ENCODE peak calls at places on chromosomes 3 and 15, in nine cellular contexts. V, U, Q, S, R, I, A, B and K are unnamed samples.

GRCh38 chr3:123584284-123584987 is 417 bp downstream of the HACD2 start:
- DNase-seq in B (peak; percentile 38), Q (no peak), S (peak; percentile 53), A (no peak), R (no peak), I (no peak), V (no peak), U (peak; percentile 23), K (peak; percentile 36)

GRCh38 chr3:81789686-81790085 is 28.2 kb upstream of the GBE1 start:
- DNase-seq in A (no peak), Q (no peak), V (no peak), I (no peak), B (no peak), R (no peak), U (no peak), S (no peak), K (no peak)

GRCh38 chr3:32467333-32468070 is 35.1 kb downstream of the CMTM6 start:
- DNase-seq in I (peak; percentile 20), U (peak; percentile 38), V (peak; percentile 60), S (peak; percentile 87), Q (peak; percentile 42), R (peak; percentile 76), A (peak; percentile 90), B (peak; percentile 69), K (peak; percentile 73)

GRCh38 chr3:45947361-45947760 is 4.1 kb downstream of the CXCR6 start:
- DNase-seq in B (no peak), S (no peak), I (no peak), V (no peak), R (no peak), Q (no peak), A (no peak), U (no peak), K (no peak)

GRCh38 chr15:31840849-31841476 is 189.4 kb upstream of the CHRNA7 start:
- DNase-seq in R (no peak), Q (no peak), B (no peak), S (no peak), A (peak; percentile 65), U (no peak), I (no peak), V (no peak), K (no peak)

GRCh38 chr3:156024904-156025303 is 95.5 kb upstream of the KCNAB1 start:
- DNase-seq in S (no peak), A (no peak), B (no peak), V (no peak), U (no peak), R (no peak), I (no peak), Q (no peak), K (no peak)

GRCh38 chr3:54376941-54377578 is 254.7 kb downstream of the CACNA2D3 start:
- DNase-seq in I (no peak), Q (no peak), B (no peak), R (no peak), A (no peak), U (no peak), S (no peak), V (no peak), K (no peak)

GRCh38 chr3:128482857-128483656 is 9.9 kb downstream of the GATA2 start:
- DNase-seq in A (peak; percentile 71), I (no peak), V (no peak), S (peak; percentile 69), U (peak; percentile 68), B (no peak), Q (peak; percentile 73), R (no peak), K (no peak)

GRCh38 chr3:65436580-65436979 is 602.1 kb downstream of the MAGI1 start:
- DNase-seq in Q (no peak), I (no peak), V (no peak), R (no peak), A (no peak), B (no peak), S (peak; percentile 49), U (peak; percentile 11), K (no peak)

GRCh38 chr15:80242132-80242769 is 9.8 kb downstream of the CTXND1 start:
- DNase-seq in R (no peak), A (no peak), Q (no peak), S (peak; percentile 56), B (no peak), V (no peak), I (no peak), U (peak; percentile 51), K (no peak)

GRCh38 chr15:86865920-86866319 is 786.2 kb downstream of the AGBL1 start:
- DNase-seq in A (no peak), I (no peak), Q (no peak), R (no peak), U (no peak), V (no peak), B (no peak), S (no peak), K (no peak)

GRCh38 chr15:72507402-72507801 is 33.3 kb downstream of the ARIH1 start:
- DNase-seq in U (no peak), A (no peak), V (no peak), Q (no peak), R (no peak), S (no peak), B (no peak), I (no peak), K (no peak)

GRCh38 chr15:50953302-50953701 is 44.8 kb downstream of the AP4E1 start:
- DNase-seq in U (peak; percentile 34), B (no peak), R (no peak), Q (no peak), A (no peak), I (no peak), V (no peak), S (no peak), K (no peak)

GRCh38 chr3:126423191-126424038 is 28.7 kb downstream of the CFAP100 start:
- DNase-seq in U (no peak), B (no peak), R (no peak), V (no peak), A (peak; percentile 41), S (no peak), Q (no peak), I (no peak), K (no peak)

GRCh38 chr15:94421711-94422110 is 190.3 kb downstream of the MCTP2 start:
- DNase-seq in A (no peak), Q (no peak), B (no peak), R (no peak), V (no peak), S (no peak), U (no peak), I (no peak), K (no peak)

GRCh38 chr15:89828324-89829145 is 13.9 kb upstream of the ANPEP start:
- DNase-seq in R (no peak), Q (peak; percentile 78), B (no peak), S (no peak), U (peak; percentile 53), A (peak; percentile 90), V (no peak), I (no peak), K (no peak)

GRCh38 chr3:14324224-14324944 is 78.0 kb upstream of the SLC6A6 start:
- DNase-seq in R (no peak), S (no peak), Q (peak; percentile 82), V (no peak), I (no peak), A (no peak), U (peak; percentile 6), B (no peak), K (no peak)

GRCh38 chr15:64354683-64355558 is 1.1 kb downstream of the CSNK1G1 start:
- DNase-seq in S (no peak), R (no peak), Q (no peak), I (no peak), B (no peak), A (no peak), U (no peak), V (no peak), K (no peak)

GRCh38 chr3:103184772-103185171 is 750.0 kb downstream of the ZPLD1 start:
- DNase-seq in V (no peak), R (no peak), I (no peak), U (no peak), Q (no peak), A (no peak), B (no peak), S (no peak), K (no peak)

GRCh38 chr3:59386165-59386564 is 336.3 kb upstream of the CFAP20DC start:
- DNase-seq in Q (no peak), S (no peak), A (no peak), R (no peak), B (no peak), V (no peak), U (no peak), I (no peak), K (no peak)

GRCh38 chr3:87132801-87133200 is 94.3 kb upstream of the CHMP2B start:
- DNase-seq in B (no peak), Q (no peak), U (peak; percentile 4), A (no peak), S (no peak), R (no peak), V (no peak), I (no peak), K (no peak)

GRCh38 chr15:89936051-89936792 is 23.5 kb upstream of the ARPIN start:
- DNase-seq in I (no peak), U (no peak), Q (no peak), S (no peak), V (no peak), B (no peak), R (no peak), A (no peak), K (no peak)

GRCh38 chr3:125055165-125055912 is 458 bp downstream of the HEG1 start:
- DNase-seq in S (no peak), U (no peak), V (no peak), I (no peak), A (peak; percentile 83), B (no peak), Q (no peak), R (peak; percentile 16), K (no peak)

GRCh38 chr3:172290457-172290856 is 157.8 kb downstream of the GHSR start:
- DNase-seq in R (no peak), V (no peak), I (no peak), S (no peak), Q (no peak), A (no peak), B (no peak), U (no peak), K (no peak)

GRCh38 chr15:90106522-90107117 is 4.4 kb upstream of the IDH2 start:
- DNase-seq in I (no peak), B (no peak), A (peak; percentile 79), Q (peak; percentile 61), S (no peak), R (no peak), V (no peak), U (peak; percentile 35), K (no peak)

GRCh38 chr15:48041454-48041853 is 79.3 kb upstream of the SLC24A5 start:
- DNase-seq in S (no peak), Q (no peak), V (no peak), R (no peak), U (no peak), I (no peak), B (no peak), A (no peak), K (no peak)

GRCh38 chr15:88982304-88982945 is 69.2 kb upstream of the MFGE8 start:
- DNase-seq in S (no peak), V (no peak), A (peak; percentile 82), Q (peak; percentile 61), B (peak; percentile 11), U (peak; percentile 22), I (no peak), R (no peak), K (no peak)

GRCh38 chr3:114057011-114057347 is 442 bp downstream of the QTRT2 start:
- DNase-seq in U (no peak), I (no peak), B (no peak), Q (no peak), A (no peak), S (no peak), V (no peak), R (no peak), K (no peak)

GRCh38 chr3:64708456-64708855 is 20.7 kb upstream of the ADAMTS9 start:
- DNase-seq in B (no peak), R (no peak), V (no peak), I (no peak), Q (no peak), U (no peak), S (no peak), A (no peak), K (no peak)

GRCh38 chr15:85312925-85313324 is 67.5 kb upstream of the AKAP13 start:
- DNase-seq in B (no peak), I (no peak), U (peak; percentile 69), V (no peak), A (no peak), R (no peak), Q (no peak), S (no peak), K (no peak)

GRCh38 chr15:56942118-56942517 is 23.7 kb downstream of the TCF12 start:
- DNase-seq in V (no peak), B (no peak), A (no peak), S (no peak), I (no peak), U (no peak), R (no peak), Q (no peak), K (no peak)